ENCODE peak calls at places on chromosome 9, in eight cellular contexts. O is gastrocnemius medialis, V is upper lobe of right lung, B is WERI-Rb-1, M is prostate gland, Y is esophagus muscularis mucosa, I is endothelial cell of umbilical vein, U is HCT116. F is an unnamed sample. For H3K27me3, the result is how much of the 10 kb centered on the place peaks cover.

GRCh38 chr9:28927711-28928110 is 1354.4 kb upstream of the C9orf72 start:
- DNase-seq in O (no peak), V (no peak), B (no peak), M (no peak), Y (no peak), I (no peak), U (no peak), F (no peak)

GRCh38 chr9:111274737-111275136 is 55.3 kb downstream of the OR2K2 start:
- DNase-seq in O (no peak), V (no peak), B (no peak), M (no peak), Y (no peak), I (no peak), U (no peak), F (no peak)

GRCh38 chr9:89080193-89080592 is 88.9 kb downstream of the S1PR3 start:
- DNase-seq in O (peak), V (no peak), B (no peak), M (no peak), Y (no peak), I (no peak), U (no peak), F (no peak)

GRCh38 chr9:112439171-112439570 is 47.5 kb upstream of the KIAA1958 start:
- DNase-seq in O (no peak), V (no peak), B (no peak), M (no peak), Y (no peak), I (no peak), U (no peak), F (no peak)

GRCh38 chr9:113228130-113228665 is 6.9 kb downstream of the SLC31A1 start:
- DNase-seq in O (no peak), V (no peak), B (no peak), M (no peak), Y (no peak), I (no peak), U (no peak), F (no peak)

GRCh38 chr9:79701651-79702050 is 129.9 kb downstream of the TLE4 start:
- DNase-seq in O (no peak), V (no peak), B (no peak), M (no peak), Y (peak), I (no peak), U (no peak), F (no peak)

GRCh38 chr9:123338710-123339665 is 17.0 kb upstream of the CRB2 start:
- DNase-seq in O (no peak), V (peak), B (no peak), M (no peak), Y (no peak), I (peak), U (no peak), F (no peak)

GRCh38 chr9:111957856-111958631 is 61.4 kb downstream of the UGCG start:
- DNase-seq in O (no peak), V (no peak), B (no peak), M (no peak), Y (no peak), I (peak), U (no peak), F (no peak)

GRCh38 chr9:61668846-61669245 is 479.0 kb downstream of the SPATA31A7 start:
- DNase-seq in O (no peak), V (peak), B (no peak), M (no peak), Y (peak), I (no peak), U (no peak), F (no peak)

GRCh38 chr9:130835441-130836298 is 616 bp downstream of the ABL1 start:
- DNase-seq in O (no peak), V (peak), B (peak), M (no peak), Y (no peak), I (peak), U (no peak), F (peak)

GRCh38 chr9:133351526-133351907 is 3.5 kb downstream of the RPL7A start:
- DNase-seq in O (no peak), V (no peak), B (no peak), M (no peak), Y (no peak), I (no peak), U (no peak), F (no peak)

GRCh38 chr9:14238044-14238443 is 75.9 kb downstream of the NFIB start:
- DNase-seq in O (no peak), V (no peak), B (no peak), M (no peak), Y (no peak), I (no peak), U (no peak), F (peak)

GRCh38 chr9:96061293-96061987 is 185.9 kb downstream of the ERCC6L2 start:
- DNase-seq in O (no peak), V (no peak), B (peak), M (peak), Y (no peak), I (peak), U (peak), F (peak)

GRCh38 chr9:137919649-137920101 is 42.1 kb downstream of the CACNA1B start:
- DNase-seq in O (no peak), V (no peak), B (peak), M (no peak), Y (no peak), I (no peak), U (no peak), F (no peak)

GRCh38 chr9:95018099-95018927 is 291.8 kb downstream of the AOPEP start:
- DNase-seq in O (peak), V (peak), B (no peak), M (peak), Y (no peak), I (peak), U (peak), F (no peak)

GRCh38 chr9:118091221-118091620 is 387.0 kb downstream of the TLR4 start:
- DNase-seq in O (no peak), V (no peak), B (no peak), M (no peak), Y (no peak), I (no peak), U (no peak), F (no peak)

GRCh38 chr9:95509851-95510529 is 6.8 kb downstream of the PTCH1 start:
- DNase-seq in O (no peak), V (no peak), B (no peak), M (no peak), Y (no peak), I (peak), U (no peak), F (no peak)

GRCh38 chr9:129412814-129413536 is 207.9 kb downstream of the C9orf50 start:
- DNase-seq in O (peak), V (no peak), B (peak), M (peak), Y (no peak), I (peak), U (no peak), F (peak)

GRCh38 chr9:120928720-120929389 is 2.3 kb upstream of the TRAF1 start:
- DNase-seq in O (peak), V (peak), B (no peak), M (peak), Y (no peak), I (peak), U (no peak), F (peak)

GRCh38 chr9:78150312-78150982 is 85.4 kb upstream of the CEP78 start:
- DNase-seq in O (no peak), V (no peak), B (no peak), M (no peak), Y (no peak), I (no peak), U (no peak), F (no peak)

GRCh38 chr9:37251452-37251851 is 131.1 kb downstream of the ZCCHC7 start:
- DNase-seq in O (no peak), V (no peak), B (no peak), M (no peak), Y (no peak), I (no peak), U (no peak), F (no peak)

GRCh38 chr9:91059713-91060112 is 258.1 kb downstream of the SYK start:
- DNase-seq in O (no peak), V (no peak), B (no peak), M (peak), Y (no peak), I (peak), U (no peak), F (no peak)

GRCh38 chr9:15622596-15622995 is 69.8 kb downstream of the CCDC171 start:
- DNase-seq in O (no peak), V (no peak), B (no peak), M (no peak), Y (no peak), I (peak), U (peak), F (no peak)

GRCh38 chr9:91077624-91078023 is 276.0 kb downstream of the SYK start:
- DNase-seq in O (no peak), V (no peak), B (no peak), M (no peak), Y (no peak), I (no peak), U (no peak), F (no peak)

GRCh38 chr9:110256142-110256391 is 240 bp downstream of the TXN start:
- DNase-seq in O (no peak), V (no peak), B (no peak), M (no peak), Y (no peak), I (no peak), U (no peak), F (no peak)

GRCh38 chr9:88342246-88342645 is 46.0 kb upstream of the SPIN1 start:
- DNase-seq in O (no peak), V (no peak), B (no peak), M (no peak), Y (no peak), I (no peak), U (no peak), F (no peak)

GRCh38 chr9:26324787-26325186 is 567.8 kb downstream of the CAAP1 start:
- DNase-seq in O (no peak), V (no peak), B (no peak), M (no peak), Y (no peak), I (no peak), U (no peak), F (no peak)

GRCh38 chr9:127723450-127723849 is 7.6 kb downstream of the TTC16 start:
- DNase-seq in O (no peak), V (no peak), B (no peak), M (no peak), Y (no peak), I (no peak), U (no peak), F (no peak)

GRCh38 chr9:89387970-89388867 is 69.9 kb downstream of the SECISBP2 start:
- DNase-seq in O (peak), V (peak), B (no peak), M (peak), Y (no peak), I (no peak), U (no peak), F (no peak)

GRCh38 chr9:100355561-100355960 is 2.8 kb upstream of the TEX10 start:
- DNase-seq in O (no peak), V (no peak), B (no peak), M (no peak), Y (no peak), I (no peak), U (no peak), F (no peak)

GRCh38 chr9:34252670-34253459 is 74.0 kb downstream of the UBAP1 start:
- DNase-seq in O (no peak), V (peak), B (peak), M (peak), Y (no peak), I (peak), U (peak), F (peak)

GRCh38 chr9:76441551-76442322 is 17.2 kb upstream of the GCNT1 start:
- DNase-seq in O (no peak), V (no peak), B (no peak), M (no peak), Y (no peak), I (peak), U (no peak), F (no peak)

GRCh38 chr9:17401858-17402257 is 177.0 kb upstream of the SH3GL2 start:
- DNase-seq in O (no peak), V (no peak), B (no peak), M (no peak), Y (no peak), I (peak), U (no peak), F (no peak)

GRCh38 chr9:130343445-130343918 is 77.9 kb downstream of the HMCN2 start:
- DNase-seq in O (no peak), V (no peak), B (peak), M (no peak), Y (no peak), I (no peak), U (no peak), F (no peak)

GRCh38 chr9:97842960-97843359 is 10.1 kb upstream of the FOXE1 start:
- DNase-seq in O (no peak), V (no peak), B (no peak), M (no peak), Y (no peak), I (no peak), U (no peak), F (no peak)
- H3K27me3 ChIP-seq in O (under half), V (half or more), B (under half), M (under half), Y (under half), I (under half), U (under half), F (under half)

GRCh38 chr9:97864396-97864795 is 11.4 kb downstream of the FOXE1 start:
- DNase-seq in O (no peak), V (no peak), B (no peak), M (no peak), Y (no peak), I (no peak), U (no peak), F (no peak)
- H3K27me3 ChIP-seq in O (under half), V (under half), B (under half), M (under half), Y (under half), I (under half), U (under half), F (under half)

DNA sequence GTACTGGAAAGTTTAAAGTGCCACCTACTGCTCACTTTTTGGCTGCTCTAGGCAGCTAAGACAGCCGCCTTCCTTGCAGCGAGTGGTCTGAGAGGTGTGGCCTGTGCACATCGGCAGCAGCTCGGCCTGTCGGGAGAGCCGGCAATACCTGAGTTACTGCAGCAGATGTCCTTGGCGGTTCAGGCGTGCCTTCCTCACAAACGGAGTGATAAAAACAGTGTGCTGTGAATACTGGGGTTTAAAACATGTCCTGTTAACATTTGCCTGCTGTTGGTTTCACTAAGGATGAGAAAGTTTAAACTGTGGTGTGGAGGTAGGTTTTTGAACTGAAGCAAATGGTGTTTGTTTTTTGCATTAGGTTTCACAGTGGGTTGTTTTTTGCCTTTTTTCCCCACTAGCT is 12.9 kb downstream of the TRAF2 start:
- DNase-seq in O (no peak), V (no peak), B (no peak), M (no peak), Y (no peak), I (no peak), U (no peak), F (no peak)
- H3K27me3 ChIP-seq in O (under half), V (under half), B (under half), M (under half), Y (under half), I (under half), U (under half), F (under half)

DNA sequence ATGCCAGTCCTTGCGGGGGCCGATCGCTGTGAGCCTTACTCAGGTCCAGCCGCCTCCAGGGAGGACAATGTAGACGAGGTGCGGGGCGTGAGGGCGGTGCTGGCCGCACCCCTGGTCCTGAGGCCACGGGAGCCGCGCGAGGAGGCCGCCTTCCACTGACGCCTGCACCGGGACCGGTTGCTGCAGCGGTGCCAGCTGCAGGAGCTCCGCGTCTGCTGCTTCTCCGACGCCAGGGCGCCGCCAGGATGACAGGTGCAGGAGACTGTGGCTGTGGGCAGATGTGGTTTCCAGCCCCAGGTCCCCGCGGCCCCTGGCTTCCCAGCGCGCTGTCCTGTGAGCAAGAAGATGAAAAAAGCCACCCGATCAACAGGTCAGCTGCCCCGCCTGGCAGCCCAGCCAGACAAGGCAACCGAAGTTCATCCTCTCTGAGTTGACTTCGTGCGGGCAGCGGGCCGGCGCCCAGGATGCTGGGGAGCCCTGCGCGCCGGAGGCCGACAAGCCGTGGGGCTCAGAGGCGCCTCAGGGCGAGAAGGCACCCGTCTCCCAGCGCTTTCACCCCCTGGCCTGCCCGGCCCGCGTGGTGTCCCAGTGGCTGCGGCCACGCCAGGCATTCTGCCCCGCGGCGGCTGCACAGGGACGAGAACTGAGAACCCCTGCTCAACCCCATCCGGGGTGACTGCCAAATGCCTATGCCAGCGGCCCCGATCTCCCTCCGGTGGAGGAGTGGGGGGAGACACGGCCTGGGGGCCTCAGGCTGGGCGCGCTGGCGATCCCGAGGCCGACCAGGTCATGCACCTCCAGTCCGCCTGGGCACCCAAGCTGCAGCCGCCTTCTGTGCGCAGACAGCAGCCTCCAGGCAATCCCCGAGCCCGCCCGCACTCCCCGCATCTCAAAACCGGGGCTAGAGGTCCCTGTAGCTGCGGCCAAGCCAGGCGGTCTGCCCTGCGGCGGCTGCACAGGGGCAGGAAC is 43.4 kb upstream of the BICD2 start:
- DNase-seq in O (no peak), V (no peak), B (peak), M (no peak), Y (no peak), I (no peak), U (no peak), F (peak)
- H3K27me3 ChIP-seq in O (half or more), V (half or more), B (under half), M (under half), Y (half or more), I (half or more), U (under half), F (under half)

DNA sequence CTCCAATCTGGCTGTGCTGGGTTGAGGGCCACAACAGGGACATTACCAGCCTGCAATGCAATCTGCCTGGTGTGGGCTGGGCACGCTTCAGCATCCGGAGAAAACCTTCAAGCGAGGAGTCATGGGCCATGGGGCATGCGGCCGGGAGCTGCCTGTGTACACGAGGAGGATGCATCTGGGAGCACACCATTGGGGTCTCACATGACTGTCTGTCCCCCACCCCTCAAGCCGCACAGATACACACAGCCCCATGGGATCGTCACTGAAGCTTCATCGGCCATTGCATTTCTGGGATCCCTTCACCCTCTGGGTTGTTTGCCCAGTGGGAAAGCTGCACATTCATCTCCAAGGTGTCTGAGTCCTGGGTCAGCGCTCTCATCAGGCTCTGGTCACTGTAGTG is 9.9 kb downstream of the LCN1 start:
- DNase-seq in O (no peak), V (peak), B (no peak), M (no peak), Y (no peak), I (no peak), U (no peak), F (no peak)
- H3K27me3 ChIP-seq in O (under half), V (under half), B (under half), M (under half), Y (under half), I (under half), U (under half), F (under half)

F was measured in Caco-2.